ENCODE peak calls at places on chromosomes 7 and 10, in five cellular contexts. N is tibial artery, O is osteocyte, L is astrocyte of the spinal cord, Y is progenitor cell of endocrine pancreas. A is an unnamed sample.
A peak's percentile ranks its signal among the peaks of the same experiment; 100 is the strongest.

GRCh38 chr7:152313879-152314604 is 121.8 kb downstream of the KMT2C start:
- DNase-seq in Y (no peak), L (peak; percentile 85), O (no peak), N (no peak), A (peak; percentile 83)

GRCh38 chr7:101066858-101067227 is 18.4 kb upstream of the TRIM56 start:
- DNase-seq in L (no peak), N (no peak), Y (no peak), O (no peak), A (no peak)

GRCh38 chr10:119377905-119378736 is 164.4 kb downstream of the RGS10 start:
- DNase-seq in Y (no peak), N (no peak), O (no peak), L (no peak), A (no peak)

GRCh38 chr7:75950111-75950681 is 35.2 kb downstream of the POR start:
- DNase-seq in Y (no peak), N (no peak), O (no peak), L (no peak), A (no peak)

GRCh38 chr10:97718659-97719142 is 5.2 kb downstream of the MARVELD1 start:
- DNase-seq in Y (no peak), O (no peak), L (no peak), N (no peak), A (peak; percentile 56)

GRCh38 chr10:23337616-23338015 is 7.0 kb downstream of the C10orf67 start:
- DNase-seq in Y (no peak), O (no peak), L (no peak), N (no peak), A (no peak)

GRCh38 chr10:29131952-29132820 is 156.7 kb upstream of the LYZL1 start:
- DNase-seq in N (no peak), L (peak; percentile 45), Y (no peak), O (peak; percentile 64), A (peak; percentile 5)

GRCh38 chr10:110311357-110311949 is 6.7 kb upstream of the SMNDC1 start:
- DNase-seq in Y (peak; percentile 19), N (no peak), O (no peak), L (peak; percentile 65), A (peak; percentile 80)

GRCh38 chr7:140298213-140298612 is 100.1 kb downstream of the SLC37A3 start:
- DNase-seq in O (no peak), N (no peak), Y (no peak), L (no peak), A (no peak)

GRCh38 chr7:117458977-117459583 is 20.7 kb upstream of the CFTR start:
- DNase-seq in Y (no peak), N (no peak), L (peak; percentile 35), O (no peak), A (peak; percentile 38)

GRCh38 chr10:86668297-86669165 is at the start of gene LDB3:
- DNase-seq in Y (no peak), O (no peak), N (peak; percentile 96), L (peak; percentile 65), A (no peak)

GRCh38 chr7:121579639-121580038 is 183.5 kb upstream of the FAM3C start:
- DNase-seq in N (no peak), L (no peak), Y (no peak), O (no peak), A (no peak)

GRCh38 chr7:7583731-7584130 is 17.0 kb downstream of the MIOS start:
- DNase-seq in Y (no peak), N (no peak), L (no peak), O (no peak), A (no peak)

GRCh38 chr7:90828601-90829000 is 232.5 kb downstream of the CDK14 start:
- DNase-seq in L (no peak), O (no peak), Y (no peak), N (no peak), A (peak; percentile 37)

GRCh38 chr7:108406474-108406873 is 49.8 kb downstream of the NRCAM start:
- DNase-seq in L (peak; percentile 44), O (no peak), Y (no peak), N (no peak), A (peak; percentile 64)

GRCh38 chr7:155731871-155732270 is 80.4 kb downstream of the SHH start:
- DNase-seq in N (no peak), L (no peak), Y (no peak), O (no peak), A (no peak)

GRCh38 chr7:51081270-51081890 is 235.2 kb downstream of the COBL start:
- DNase-seq in O (peak; percentile 73), Y (no peak), L (no peak), N (no peak), A (no peak)

GRCh38 chr7:99791667-99792356 is 7.8 kb upstream of the CYP3A4 start:
- DNase-seq in Y (no peak), L (no peak), O (no peak), N (no peak), A (peak; percentile 10)

GRCh38 chr10:24234784-24235183 is 25.8 kb downstream of the KIAA1217 start:
- DNase-seq in Y (no peak), L (no peak), N (no peak), O (no peak), A (no peak)

GRCh38 chr10:78540355-78541076 is 506.9 kb downstream of the RPS24 start:
- DNase-seq in Y (no peak), L (peak; percentile 30), N (no peak), O (no peak), A (peak; percentile 23)

GRCh38 chr10:8640878-8641277 is 586.4 kb downstream of the GATA3 start:
- DNase-seq in O (no peak), L (no peak), Y (no peak), N (no peak), A (no peak)

GRCh38 chr10:35834916-35835499 is 192.9 kb upstream of the FZD8 start:
- DNase-seq in O (no peak), L (no peak), N (no peak), Y (no peak), A (no peak)

GRCh38 chr7:47266799-47267198 is 315.1 kb downstream of the TNS3 start:
- DNase-seq in O (no peak), N (no peak), Y (no peak), L (no peak), A (peak; percentile 25)

GRCh38 chr7:83149466-83149865 is 13.2 kb downstream of the PCLO start:
- DNase-seq in Y (no peak), O (no peak), L (peak; percentile 59), N (no peak), A (no peak)

GRCh38 chr10:3803884-3804741 is 19.1 kb upstream of the KLF6 start:
- DNase-seq in Y (no peak), N (no peak), L (no peak), O (no peak), A (peak; percentile 34)

GRCh38 chr10:78691301-78692030 is 377.3 kb upstream of the ZMIZ1 start:
- DNase-seq in L (no peak), Y (no peak), O (peak; percentile 68), N (no peak), A (no peak)

GRCh38 chr10:97101166-97101940 is 84.4 kb downstream of the SLIT1 start:
- DNase-seq in L (no peak), Y (no peak), O (no peak), N (no peak), A (no peak)

GRCh38 chr7:55552320-55553086 is 19.8 kb downstream of the VOPP1 start:
- DNase-seq in Y (no peak), O (no peak), L (peak; percentile 94), N (peak; percentile 74), A (peak; percentile 75)
- TF ChIP-seq CTCF in Y (no peak), O (no peak), L (peak; percentile 1), N (no peak), A (no peak)

GRCh38 chr7:34675749-34676374 is 17.8 kb downstream of the NPSR1 start:
- DNase-seq in Y (no peak), N (no peak), O (no peak), L (peak; percentile 7), A (peak; percentile 3)
- TF ChIP-seq CTCF in Y (peak; percentile 75), N (no peak), O (peak; percentile 43), L (peak; percentile 60), A (peak; percentile 56)

GRCh38 chr10:62182171-62182570 is 86.5 kb downstream of the RTKN2 start:
- DNase-seq in L (no peak), O (no peak), N (no peak), Y (no peak), A (no peak)
- TF ChIP-seq CTCF in L (no peak), O (no peak), N (no peak), Y (no peak), A (no peak)

GRCh38 chr7:34342403-34342802 is 315.6 kb upstream of the NPSR1 start:
- DNase-seq in N (no peak), Y (no peak), L (no peak), O (no peak), A (no peak)
- TF ChIP-seq CTCF in N (no peak), Y (no peak), L (no peak), O (no peak), A (no peak)

DNA sequence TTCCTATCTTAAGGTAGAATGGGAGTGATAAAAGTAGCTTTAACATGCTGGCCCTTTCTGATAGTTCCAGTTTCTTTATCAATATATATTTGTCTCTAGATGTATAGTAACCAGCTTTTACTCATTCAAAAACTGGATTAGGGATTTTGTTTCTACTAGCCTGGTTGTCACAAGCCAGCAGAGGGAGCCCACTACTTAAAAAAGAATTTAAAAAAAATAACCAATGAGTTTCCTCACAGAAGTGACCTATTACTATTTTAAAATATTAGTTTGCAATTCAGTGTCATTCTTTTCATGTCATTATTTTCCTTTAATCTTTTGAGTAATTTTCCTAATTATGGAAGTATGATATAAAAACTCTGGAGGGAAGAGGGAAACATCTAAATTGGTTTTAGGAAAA is 142.1 kb downstream of the PHTF2 start:
- DNase-seq in O (no peak), L (peak; percentile 47), Y (no peak), N (no peak), A (peak; percentile 46)
- TF ChIP-seq CTCF in O (peak; percentile 78), L (peak; percentile 75), Y (peak; percentile 86), N (peak; percentile 54), A (peak; percentile 61)

GRCh38 chr7:520503-521161 is 986 bp upstream of the PDGFA start:
- DNase-seq in O (no peak), Y (no peak), L (no peak), N (no peak), A (no peak)
- TF ChIP-seq CTCF in O (no peak), Y (no peak), L (peak; percentile 10), N (no peak), A (no peak)

DNA sequence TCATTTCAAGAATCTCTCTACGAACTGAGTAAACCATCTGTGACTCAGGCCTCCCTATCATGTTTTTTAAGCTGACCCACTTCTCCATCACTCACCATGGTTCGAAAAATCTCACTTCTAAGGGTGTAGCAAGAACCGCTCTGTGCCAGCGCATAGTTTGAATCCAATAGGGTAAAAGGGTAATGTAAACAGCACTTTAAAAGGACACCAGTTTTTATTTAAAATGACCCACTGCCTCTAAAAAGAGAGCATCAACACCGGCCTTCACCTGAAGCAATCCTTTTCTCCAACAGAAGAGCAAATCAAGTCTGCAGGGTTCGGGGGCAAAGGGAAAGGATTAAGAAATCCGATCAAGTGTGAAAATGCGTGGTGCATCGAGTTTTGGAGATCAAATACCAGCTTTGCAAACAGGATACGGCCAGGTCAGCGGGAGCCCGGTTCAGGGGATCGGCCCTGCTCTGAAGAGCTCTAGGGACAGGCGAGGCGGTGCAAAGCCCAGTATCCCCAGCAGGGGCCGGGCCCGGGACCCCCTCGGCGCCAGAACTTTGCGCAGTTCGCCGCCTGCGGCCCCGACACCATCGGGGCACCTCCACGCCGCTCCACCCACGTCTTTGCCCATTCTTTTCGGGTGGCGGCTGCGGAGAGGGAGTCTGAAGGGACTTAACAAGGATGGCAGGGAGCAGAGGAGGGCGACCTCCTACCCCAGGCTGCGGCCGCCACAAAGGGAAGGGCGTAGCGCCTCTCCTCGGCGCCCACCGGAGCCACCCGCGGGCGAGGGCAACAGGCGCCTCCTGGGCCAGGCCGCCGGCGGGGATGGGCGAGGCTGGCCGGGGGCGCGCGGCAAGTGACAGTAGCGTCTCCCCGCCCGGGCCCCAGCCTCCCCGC is 840 bp downstream of the NMT2 start:
- DNase-seq in N (peak; percentile 75), L (peak; percentile 53), Y (peak; percentile 61), O (peak; percentile 87), A (peak; percentile 67)
- TF ChIP-seq CTCF in N (peak; percentile 49), L (peak; percentile 63), Y (peak; percentile 64), O (peak; percentile 56), A (peak; percentile 38)

GRCh38 chr10:120999868-121000267 is 148.7 kb downstream of the WDR11 start:
- DNase-seq in Y (no peak), O (no peak), L (no peak), N (no peak), A (no peak)
- TF ChIP-seq CTCF in Y (peak; percentile 25), O (no peak), L (no peak), N (no peak), A (no peak)

A was measured in fibroblast of mammary gland.